ENCODE peak calls at places on chromosomes 6 and 20, in four cellular contexts. S is myocyte, N is fibroblast of mammary gland, H is DMS153. X is an unnamed sample.

GRCh38 chr20:41470362-41471095 is 103.9 kb upstream of the EMILIN3 start:
- DNase-seq in S (no peak), N (no peak), H (no peak), X (no peak)

GRCh38 chr6:100886078-100886477 is 4.9 kb upstream of the ASCC3 start:
- DNase-seq in S (no peak), N (no peak), H (no peak), X (peak)

GRCh38 chr6:146489489-146489888 is 54.1 kb upstream of the RAB32 start:
- DNase-seq in S (no peak), N (no peak), H (no peak), X (no peak)

GRCh38 chr6:157265630-157266029 is 57.7 kb downstream of the TMEM242 start:
- DNase-seq in S (no peak), N (no peak), H (peak), X (no peak)

GRCh38 chr20:63055575-63056235 is 48.9 kb upstream of the BHLHE23 start:
- DNase-seq in S (no peak), N (no peak), H (no peak), X (no peak)

GRCh38 chr6:15517600-15517999 is 145.2 kb downstream of the DTNBP1 start:
- DNase-seq in S (no peak), N (no peak), H (no peak), X (no peak)

GRCh38 chr6:52103661-52104060 is 16.2 kb upstream of the PKHD1 start:
- DNase-seq in S (peak), N (no peak), H (no peak), X (no peak)

GRCh38 chr6:1363729-1364572 is 25.4 kb upstream of the FOXF2 start:
- DNase-seq in S (no peak), N (peak), H (no peak), X (peak)

GRCh38 chr20:37627767-37628130 is 66.1 kb upstream of the CTNNBL1 start:
- DNase-seq in S (no peak), N (no peak), H (no peak), X (no peak)

GRCh38 chr6:149317656-149318571 is at the start of gene TAB2:
- DNase-seq in S (peak), N (no peak), H (no peak), X (peak)

GRCh38 chr6:138406443-138406842 is 2.4 kb downstream of the HEBP2 start:
- DNase-seq in S (no peak), N (no peak), H (peak), X (no peak)

GRCh38 chr6:446418-447366 is 55.1 kb downstream of the IRF4 start:
- DNase-seq in S (peak), N (no peak), H (no peak), X (no peak)

GRCh38 chr20:24146231-24146634 is 157.7 kb upstream of the GGTLC1 start:
- DNase-seq in S (no peak), N (no peak), H (no peak), X (no peak)

GRCh38 chr6:157383471-157383870 is 2.5 kb downstream of the ZDHHC14 start:
- DNase-seq in S (no peak), N (no peak), H (no peak), X (no peak)

GRCh38 chr6:29499704-29500103 is 11.9 kb upstream of the MAS1L start:
- DNase-seq in S (no peak), N (no peak), H (no peak), X (no peak)

GRCh38 chr20:21607971-21608735 is 94.3 kb upstream of the NKX2-2 start:
- DNase-seq in S (no peak), N (no peak), H (peak), X (no peak)

GRCh38 chr6:28356666-28357020 is 6.9 kb downstream of the ZKSCAN3 start:
- DNase-seq in S (no peak), N (no peak), H (no peak), X (no peak)